ENCODE peak calls at places on chromosomes 16 and 17, in five cellular contexts. One of them, this sample, is unnamed.

GRCh38 chr16:30444231-30445148 is 1.2 kb downstream of the SEPHS2 start:
- DNase-seq in CD8-positive, alpha-beta memory T cell: no peak
- DNase-seq in A549: no peak
- DNase-seq in heart right ventricle: no peak
- DNase-seq in stomach: no peak
- DNase-seq in this sample: no peak

GRCh38 chr17:39923836-39924690 is 3.3 kb downstream of the ORMDL3 start:
- DNase-seq in CD8-positive, alpha-beta memory T cell: no peak
- DNase-seq in A549: no peak
- DNase-seq in heart right ventricle: no peak
- DNase-seq in stomach: no peak
- DNase-seq in this sample: no peak

GRCh38 chr17:50534222-50534978 is 1.9 kb downstream of the EPN3 start:
- DNase-seq in CD8-positive, alpha-beta memory T cell: no peak
- DNase-seq in A549: peak; percentile 81
- DNase-seq in heart right ventricle: no peak
- DNase-seq in stomach: peak; percentile 83
- DNase-seq in this sample: peak; percentile 77

GRCh38 chr17:71361691-71362450 is 758.9 kb upstream of the SOX9 start:
- DNase-seq in CD8-positive, alpha-beta memory T cell: no peak
- DNase-seq in A549: no peak
- DNase-seq in heart right ventricle: no peak
- DNase-seq in stomach: no peak
- DNase-seq in this sample: no peak

GRCh38 chr17:57006040-57006439 is 28.1 kb downstream of the SCPEP1 start:
- DNase-seq in CD8-positive, alpha-beta memory T cell: no peak
- DNase-seq in A549: no peak
- DNase-seq in heart right ventricle: no peak
- DNase-seq in stomach: no peak
- DNase-seq in this sample: no peak

GRCh38 chr17:2804912-2805311 is 8.7 kb downstream of the RAP1GAP2 start:
- DNase-seq in CD8-positive, alpha-beta memory T cell: no peak
- DNase-seq in A549: no peak
- DNase-seq in heart right ventricle: no peak
- DNase-seq in stomach: no peak
- DNase-seq in this sample: no peak

GRCh38 chr16:11986521-11987057 is 10.1 kb downstream of the SNX29 start:
- DNase-seq in CD8-positive, alpha-beta memory T cell: no peak
- DNase-seq in A549: no peak
- DNase-seq in heart right ventricle: no peak
- DNase-seq in stomach: no peak
- DNase-seq in this sample: no peak

GRCh38 chr16:17318200-17318599 is 152.6 kb downstream of the XYLT1 start:
- DNase-seq in CD8-positive, alpha-beta memory T cell: no peak
- DNase-seq in A549: no peak
- DNase-seq in heart right ventricle: no peak
- DNase-seq in stomach: no peak
- DNase-seq in this sample: peak; percentile 32

GRCh38 chr16:525520-526180 is 1.9 kb upstream of the CAPN15 start:
- DNase-seq in CD8-positive, alpha-beta memory T cell: peak; percentile 76
- DNase-seq in A549: peak; percentile 68
- DNase-seq in heart right ventricle: no peak
- DNase-seq in stomach: no peak
- DNase-seq in this sample: peak; percentile 87

GRCh38 chr17:36070427-36070826 is 6.4 kb downstream of the CCL18 start:
- DNase-seq in CD8-positive, alpha-beta memory T cell: no peak
- DNase-seq in A549: no peak
- DNase-seq in heart right ventricle: no peak
- DNase-seq in stomach: no peak
- DNase-seq in this sample: no peak

GRCh38 chr16:4064950-4065352 is 51.3 kb downstream of the ADCY9 start:
- DNase-seq in CD8-positive, alpha-beta memory T cell: peak; percentile 57
- DNase-seq in A549: no peak
- DNase-seq in heart right ventricle: no peak
- DNase-seq in stomach: no peak
- DNase-seq in this sample: no peak

GRCh38 chr17:50565559-50566350 is 5.2 kb downstream of the CACNA1G start:
- DNase-seq in CD8-positive, alpha-beta memory T cell: peak; percentile 60
- DNase-seq in A549: peak; percentile 63
- DNase-seq in heart right ventricle: no peak
- DNase-seq in stomach: no peak
- DNase-seq in this sample: no peak

GRCh38 chr17:47280072-47280811 is 26.6 kb downstream of the ITGB3 start:
- DNase-seq in CD8-positive, alpha-beta memory T cell: no peak
- DNase-seq in A549: no peak
- DNase-seq in heart right ventricle: no peak
- DNase-seq in stomach: no peak
- DNase-seq in this sample: no peak

GRCh38 chr17:13561606-13562270 is 40.0 kb downstream of the HS3ST3A1 start:
- DNase-seq in CD8-positive, alpha-beta memory T cell: no peak
- DNase-seq in A549: peak; percentile 52
- DNase-seq in heart right ventricle: peak; percentile 28
- DNase-seq in stomach: no peak
- DNase-seq in this sample: no peak

GRCh38 chr16:84976644-84977400 is 34.5 kb downstream of the ZDHHC7 start:
- DNase-seq in CD8-positive, alpha-beta memory T cell: no peak
- DNase-seq in A549: no peak
- DNase-seq in heart right ventricle: peak; percentile 41
- DNase-seq in stomach: peak; percentile 86
- DNase-seq in this sample: no peak

GRCh38 chr17:56774650-56775049 is 59.1 kb downstream of the C17orf67 start:
- DNase-seq in CD8-positive, alpha-beta memory T cell: no peak
- DNase-seq in A549: no peak
- DNase-seq in heart right ventricle: no peak
- DNase-seq in stomach: no peak
- DNase-seq in this sample: no peak

GRCh38 chr17:3659541-3660111 is 8.8 kb downstream of the TAX1BP3 start:
- DNase-seq in CD8-positive, alpha-beta memory T cell: no peak
- DNase-seq in A549: peak; percentile 80
- DNase-seq in heart right ventricle: peak; percentile 56
- DNase-seq in stomach: peak; percentile 76
- DNase-seq in this sample: no peak

GRCh38 chr17:42997390-42997983 is 732 bp upstream of the RPL27 start:
- DNase-seq in CD8-positive, alpha-beta memory T cell: peak; percentile 37
- DNase-seq in A549: no peak
- DNase-seq in heart right ventricle: no peak
- DNase-seq in stomach: no peak
- DNase-seq in this sample: no peak

GRCh38 chr17:29862127-29862526 is 67.9 kb downstream of the SSH2 start:
- DNase-seq in CD8-positive, alpha-beta memory T cell: no peak
- DNase-seq in A549: no peak
- DNase-seq in heart right ventricle: no peak
- DNase-seq in stomach: no peak
- DNase-seq in this sample: no peak

GRCh38 chr17:12571606-12572005 is 94.1 kb upstream of the MYOCD start:
- DNase-seq in CD8-positive, alpha-beta memory T cell: no peak
- DNase-seq in A549: no peak
- DNase-seq in heart right ventricle: no peak
- DNase-seq in stomach: no peak
- DNase-seq in this sample: no peak

GRCh38 chr16:55552621-55553020 is 13.9 kb upstream of the CAPNS2 start:
- DNase-seq in CD8-positive, alpha-beta memory T cell: no peak
- DNase-seq in A549: no peak
- DNase-seq in heart right ventricle: no peak
- DNase-seq in stomach: no peak
- DNase-seq in this sample: peak; percentile 85

GRCh38 chr17:80071116-80071980 is 30.0 kb upstream of the GAA start:
- DNase-seq in CD8-positive, alpha-beta memory T cell: no peak
- DNase-seq in A549: no peak
- DNase-seq in heart right ventricle: peak; percentile 72
- DNase-seq in stomach: peak; percentile 85
- DNase-seq in this sample: no peak

GRCh38 chr17:44075598-44076293 is 5.2 kb downstream of the G6PC3 start:
- DNase-seq in CD8-positive, alpha-beta memory T cell: no peak
- DNase-seq in A549: no peak
- DNase-seq in heart right ventricle: no peak
- DNase-seq in stomach: no peak
- DNase-seq in this sample: no peak

GRCh38 chr17:44076716-44077594 is 6.4 kb downstream of the G6PC3 start:
- DNase-seq in CD8-positive, alpha-beta memory T cell: no peak
- DNase-seq in A549: no peak
- DNase-seq in heart right ventricle: no peak
- DNase-seq in stomach: no peak
- DNase-seq in this sample: no peak

GRCh38 chr17:44077595-44077909 is 7.0 kb downstream of the G6PC3 start:
- DNase-seq in CD8-positive, alpha-beta memory T cell: no peak
- DNase-seq in A549: no peak
- DNase-seq in heart right ventricle: no peak
- DNase-seq in stomach: no peak
- DNase-seq in this sample: no peak

GRCh38 chr17:44074231-44074910 is 3.8 kb downstream of the G6PC3 start:
- DNase-seq in CD8-positive, alpha-beta memory T cell: no peak
- DNase-seq in A549: no peak
- DNase-seq in heart right ventricle: no peak
- DNase-seq in stomach: no peak
- DNase-seq in this sample: no peak

DNA sequence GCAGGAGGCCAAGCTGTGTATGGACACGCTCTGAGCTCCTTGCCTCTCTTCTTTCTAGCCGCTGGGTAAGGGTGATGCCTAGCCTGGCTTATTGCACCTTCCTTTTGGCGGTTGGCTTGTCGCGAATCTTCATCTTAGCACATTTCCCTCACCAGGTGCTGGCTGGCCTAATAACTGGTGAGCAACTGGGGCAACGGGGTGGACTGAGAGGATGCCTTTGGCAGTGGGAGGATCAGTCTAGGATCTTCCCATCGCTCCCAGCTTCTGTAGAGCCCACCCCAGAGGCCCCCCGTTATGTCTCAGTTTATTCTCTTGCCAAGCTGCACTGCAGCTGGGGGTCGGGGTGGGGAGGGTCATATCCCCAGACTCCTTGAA is 4.4 kb downstream of the G6PC3 start:
- DNase-seq in CD8-positive, alpha-beta memory T cell: no peak
- DNase-seq in A549: no peak
- DNase-seq in heart right ventricle: no peak
- DNase-seq in stomach: no peak
- DNase-seq in this sample: no peak
- H3K4me1 ChIP-seq in CD8-positive, alpha-beta memory T cell: peaks cover 16% of the 10 kb centered on the region
- H3K4me1 ChIP-seq in A549: peaks cover 11% of the 10 kb centered on the region
- H3K4me1 ChIP-seq in heart right ventricle: peaks cover 14% of the 10 kb centered on the region
- H3K4me1 ChIP-seq in stomach: peaks cover 27% of the 10 kb centered on the region
- H3K4me1 ChIP-seq in this sample: peaks cover 3% of the 10 kb centered on the region

DNA sequence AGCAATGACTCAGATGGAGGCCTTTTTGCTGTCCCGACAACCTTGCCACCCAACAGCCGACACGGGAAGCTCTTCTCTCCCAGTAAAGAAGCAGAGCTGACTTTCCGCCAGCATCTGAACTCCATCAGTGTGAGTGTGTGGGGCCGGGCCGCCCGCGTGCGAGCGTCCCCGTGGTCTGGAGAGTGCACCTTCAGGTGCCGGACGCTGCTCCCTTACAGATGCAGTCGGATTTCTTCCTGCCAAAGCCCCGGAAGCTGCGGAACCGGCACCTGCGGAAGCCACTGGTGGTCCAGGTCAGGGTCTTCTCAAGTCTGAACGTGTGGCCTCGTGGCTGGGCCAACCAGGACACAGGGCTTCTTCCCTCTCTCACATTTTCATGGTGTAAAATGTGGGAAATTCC is 15.5 kb upstream of the JPT2 start:
- DNase-seq in CD8-positive, alpha-beta memory T cell: no peak
- DNase-seq in A549: no peak
- DNase-seq in heart right ventricle: no peak
- DNase-seq in stomach: no peak
- DNase-seq in this sample: no peak
- H3K4me1 ChIP-seq in CD8-positive, alpha-beta memory T cell: no peaks in the 10 kb centered on the region
- H3K4me1 ChIP-seq in A549: no peaks in the 10 kb centered on the region
- H3K4me1 ChIP-seq in heart right ventricle: peaks cover 3% of the 10 kb centered on the region
- H3K4me1 ChIP-seq in stomach: no peaks in the 10 kb centered on the region
- H3K4me1 ChIP-seq in this sample: no peaks in the 10 kb centered on the region

DNA sequence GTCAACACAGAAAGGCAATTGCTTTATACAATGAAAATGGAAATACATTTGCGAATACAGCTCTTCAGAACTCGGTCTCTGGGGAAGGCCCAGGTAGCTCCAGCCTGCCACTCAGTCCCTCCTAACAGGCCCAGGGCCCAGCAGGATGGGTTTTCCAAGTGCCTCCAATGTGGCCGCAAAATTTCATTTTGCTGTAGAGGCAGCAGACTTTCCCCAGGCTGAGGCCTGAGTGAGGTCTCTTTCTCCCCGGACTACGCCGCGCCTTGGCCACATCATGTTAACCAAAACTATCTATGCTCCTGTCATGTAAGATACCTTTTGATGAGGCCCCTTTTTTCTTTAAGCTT is 606.0 kb upstream of the SALL1 start:
- DNase-seq in CD8-positive, alpha-beta memory T cell: no peak
- DNase-seq in A549: no peak
- DNase-seq in heart right ventricle: no peak
- DNase-seq in stomach: no peak
- DNase-seq in this sample: no peak
- H3K4me1 ChIP-seq in CD8-positive, alpha-beta memory T cell: no peaks in the 10 kb centered on the region
- H3K4me1 ChIP-seq in A549: peaks cover 6% of the 10 kb centered on the region
- H3K4me1 ChIP-seq in heart right ventricle: no peaks in the 10 kb centered on the region
- H3K4me1 ChIP-seq in stomach: peaks cover 14% of the 10 kb centered on the region
- H3K4me1 ChIP-seq in this sample: no peaks in the 10 kb centered on the region

GRCh38 chr17:28718990-28719433 is 773 bp upstream of the RPL23A start:
- DNase-seq in CD8-positive, alpha-beta memory T cell: no peak
- DNase-seq in A549: no peak
- DNase-seq in heart right ventricle: no peak
- DNase-seq in stomach: no peak
- DNase-seq in this sample: no peak

GRCh38 chr17:28715217-28715616 is 2.5 kb downstream of the RAB34 start:
- DNase-seq in CD8-positive, alpha-beta memory T cell: no peak
- DNase-seq in A549: no peak
- DNase-seq in heart right ventricle: no peak
- DNase-seq in stomach: no peak
- DNase-seq in this sample: no peak

GRCh38 chr17:28717578-28718316 is at the start of gene RAB34:
- DNase-seq in CD8-positive, alpha-beta memory T cell: no peak
- DNase-seq in A549: peak; percentile 73
- DNase-seq in heart right ventricle: peak; percentile 72
- DNase-seq in stomach: peak; percentile 47
- DNase-seq in this sample: peak; percentile 75

GRCh38 chr17:28718317-28718672 is 627 bp upstream of the RAB34 start:
- DNase-seq in CD8-positive, alpha-beta memory T cell: no peak
- DNase-seq in A549: no peak
- DNase-seq in heart right ventricle: no peak
- DNase-seq in stomach: no peak
- DNase-seq in this sample: no peak

DNA sequence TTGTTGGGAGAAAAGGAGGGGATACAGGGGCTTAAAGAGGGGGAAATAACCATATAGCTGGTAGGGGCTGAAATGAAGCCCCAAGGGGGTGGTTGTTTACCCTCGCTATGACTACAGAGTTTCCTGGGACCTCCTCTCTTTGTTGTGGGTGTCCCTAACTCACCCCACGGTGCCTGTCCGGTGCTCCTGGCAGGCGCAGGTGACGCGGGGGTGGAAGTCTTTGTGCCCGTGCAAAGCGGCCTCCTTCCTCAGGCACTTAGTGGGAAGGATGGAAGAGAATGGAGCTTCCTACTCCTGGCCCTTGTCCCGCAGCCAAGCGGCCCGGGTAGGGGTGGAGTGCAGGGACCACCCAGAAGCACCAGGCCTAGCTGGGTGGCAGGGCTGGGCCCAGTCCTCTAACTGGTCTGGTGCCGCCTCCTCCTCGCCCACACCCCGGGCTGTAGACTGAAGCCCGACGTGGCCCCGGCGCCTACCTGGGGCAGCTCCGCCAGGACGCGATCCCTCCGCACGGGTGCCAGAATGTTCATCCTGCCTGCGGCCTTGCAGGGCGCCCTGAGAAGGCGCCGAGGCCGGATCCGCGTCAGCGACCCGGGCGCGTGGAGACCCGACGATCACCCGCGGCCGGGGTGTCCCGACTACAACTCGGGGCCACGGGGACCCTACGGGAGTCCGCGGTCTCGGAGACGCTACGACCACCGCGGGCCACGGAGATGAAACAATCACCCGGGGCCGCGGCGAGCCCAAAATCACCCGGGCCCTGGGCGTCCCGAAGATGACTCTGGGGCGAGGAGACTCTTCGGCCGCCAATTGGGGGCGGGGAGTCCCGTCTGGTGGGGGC is 709 bp downstream of the RAB34 start:
- DNase-seq in CD8-positive, alpha-beta memory T cell: no peak
- DNase-seq in A549: no peak
- DNase-seq in heart right ventricle: no peak
- DNase-seq in stomach: no peak
- DNase-seq in this sample: no peak
- H3K4me1 ChIP-seq in CD8-positive, alpha-beta memory T cell: peaks cover 34% of the 10 kb centered on the region
- H3K4me1 ChIP-seq in A549: peaks cover 29% of the 10 kb centered on the region
- H3K4me1 ChIP-seq in heart right ventricle: peaks cover 31% of the 10 kb centered on the region
- H3K4me1 ChIP-seq in stomach: peaks cover 65% of the 10 kb centered on the region
- H3K4me1 ChIP-seq in this sample: peaks cover 5% of the 10 kb centered on the region